ENCODE peak calls at places on chromosomes 13 and 19, in five cellular contexts. S is IMR-90, L is stomach, U is left ventricle myocardium inferior, C is breast epithelium. W is an unnamed sample. For H3K4me1, the result is how much of the 10 kb centered on the place peaks cover.

GRCh38 chr13:95128045-95128643 is 173.1 kb downstream of the ABCC4 start:
- DNase-seq in S (no peak), L (peak), U (no peak), C (no peak), W (peak)

GRCh38 chr13:100890645-100891044 is 216.1 kb upstream of the TMTC4 start:
- DNase-seq in S (no peak), L (no peak), U (no peak), C (no peak), W (no peak)

GRCh38 chr19:51398096-51398704 is 7.8 kb upstream of the C19orf84 start:
- DNase-seq in S (peak), L (no peak), U (no peak), C (no peak), W (peak)

GRCh38 chr19:7657047-7657779 is 11.6 kb upstream of the RETN start:
- DNase-seq in S (no peak), L (no peak), U (no peak), C (no peak), W (no peak)

GRCh38 chr19:38734426-38735256 is 9.6 kb downstream of the CAPN12 start:
- DNase-seq in S (no peak), L (peak), U (no peak), C (peak), W (peak)

GRCh38 chr13:51331354-51331861 is 8.1 kb upstream of the SERPINE3 start:
- DNase-seq in S (no peak), L (no peak), U (no peak), C (no peak), W (no peak)

GRCh38 chr13:101489635-101490034 is 37.2 kb downstream of the ITGBL1 start:
- DNase-seq in S (peak), L (no peak), U (no peak), C (no peak), W (peak)

GRCh38 chr13:112761701-112762689 is 72.2 kb downstream of the ATP11A start:
- DNase-seq in S (peak), L (no peak), U (peak), C (no peak), W (no peak)

GRCh38 chr13:40275155-40275554 is 391.3 kb downstream of the FOXO1 start:
- DNase-seq in S (no peak), L (no peak), U (no peak), C (no peak), W (no peak)

GRCh38 chr19:10424011-10424637 is 3.8 kb downstream of the PDE4A start:
- DNase-seq in S (peak), L (peak), U (peak), C (peak), W (peak)

GRCh38 chr13:76992548-76993001 is 694 bp downstream of the CLN5 start:
- DNase-seq in S (peak), L (no peak), U (no peak), C (peak), W (peak)

GRCh38 chr13:77836423-77836822 is 82.2 kb downstream of the EDNRB start:
- DNase-seq in S (peak), L (no peak), U (no peak), C (no peak), W (no peak)

GRCh38 chr19:3369337-3370213 is 3.2 kb downstream of the NFIC start:
- DNase-seq in S (peak), L (peak), U (peak), C (no peak), W (peak)

GRCh38 chr19:56108447-56109195 is 12.5 kb downstream of the ZNF787 start:
- DNase-seq in S (peak), L (peak), U (peak), C (peak), W (no peak)

GRCh38 chr19:8731428-8732169 is 10.2 kb downstream of the OR2Z1 start:
- DNase-seq in S (no peak), L (no peak), U (no peak), C (no peak), W (peak)

GRCh38 chr19:48390188-48391099 is 907 bp downstream of the KDELR1 start:
- DNase-seq in S (peak), L (peak), U (peak), C (peak), W (no peak)

GRCh38 chr19:49816616-49817015 is 1.5 kb upstream of the MED25 start:
- DNase-seq in S (no peak), L (no peak), U (no peak), C (no peak), W (no peak)
- H3K4me1 ChIP-seq in S (under half), L (under half), U (half or more), C (under half), W (under half)

DNA sequence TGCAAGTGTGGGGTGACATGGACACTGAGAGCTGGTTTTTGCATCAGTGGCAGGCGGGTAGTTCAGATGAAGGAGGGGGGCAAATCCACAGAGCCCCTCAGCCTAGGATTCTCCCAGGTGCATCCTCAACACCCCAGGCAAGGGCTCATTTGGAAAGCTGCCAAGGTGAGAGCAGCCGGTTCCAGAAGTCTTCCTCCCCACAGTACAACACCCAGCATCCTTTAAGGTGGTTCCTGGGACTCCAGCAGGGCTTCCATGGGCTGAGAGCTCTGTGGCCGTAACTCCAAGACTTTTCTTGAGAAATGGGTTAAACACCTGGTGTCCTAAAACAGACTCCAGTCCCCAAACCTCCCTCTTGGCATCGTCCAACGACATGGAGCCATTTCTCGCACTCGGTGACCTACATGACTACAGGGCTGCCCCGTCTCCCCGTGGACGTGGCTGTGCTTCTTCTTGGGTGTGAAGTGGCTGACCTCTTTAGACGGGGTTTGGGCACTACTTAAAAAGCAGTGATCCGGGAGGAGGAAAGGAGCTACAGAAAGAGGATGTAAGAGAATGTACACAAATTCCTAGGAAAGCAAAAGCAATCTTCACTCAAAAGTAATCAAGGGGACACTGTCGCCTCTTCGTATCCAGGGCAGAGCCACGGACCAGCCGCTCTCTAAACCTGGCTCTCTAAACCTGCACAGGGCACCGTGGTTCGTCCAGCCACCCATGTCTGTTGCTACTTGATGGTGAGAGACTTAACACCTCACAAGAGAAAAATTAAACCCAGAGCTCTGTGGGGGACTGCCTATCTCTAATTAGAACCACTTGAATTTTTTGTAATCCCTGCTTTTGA is 25.5 kb downstream of the RANBP3 start:
- DNase-seq in S (no peak), L (no peak), U (no peak), C (no peak), W (no peak)
- H3K4me1 ChIP-seq in S (half or more), L (half or more), U (half or more), C (under half), W (under half)

DNA sequence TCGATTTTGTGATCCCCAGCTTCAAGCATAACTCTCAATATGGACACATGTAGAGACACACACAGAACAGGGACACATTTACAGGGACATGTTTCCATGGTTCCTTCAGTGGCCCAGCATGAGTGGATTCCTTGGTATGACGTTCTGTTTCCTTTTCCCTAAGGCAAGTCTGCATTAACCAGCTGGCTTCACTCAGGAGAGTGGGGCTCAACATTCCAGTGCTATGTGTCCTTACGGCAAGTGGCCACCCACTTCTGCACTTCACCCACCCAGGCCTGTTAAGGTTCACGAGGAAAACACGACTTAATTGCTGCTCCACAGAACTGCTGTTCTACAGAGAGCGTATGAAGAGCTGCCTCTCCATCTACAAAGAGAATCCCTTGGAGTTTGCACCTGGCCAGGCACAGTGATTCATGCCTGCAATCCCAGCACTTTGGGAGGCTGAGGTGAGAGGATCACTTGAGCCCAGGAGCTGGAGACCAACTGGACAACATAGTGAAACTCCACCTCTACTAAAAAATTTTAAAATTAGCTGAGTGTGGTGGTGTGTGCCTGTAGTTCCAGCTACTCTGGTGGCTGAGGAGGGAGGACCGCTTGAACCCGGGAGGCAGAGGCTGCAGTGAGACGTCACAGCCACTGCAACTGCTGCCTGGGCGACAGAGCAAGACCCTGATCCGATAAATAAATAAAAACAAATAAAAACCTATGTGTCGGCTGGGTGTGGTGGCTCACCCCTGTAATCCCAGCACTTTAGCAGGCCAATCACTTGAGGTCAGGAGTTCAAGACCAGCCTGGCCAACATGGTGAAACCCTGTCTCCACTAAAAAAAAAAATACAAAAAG is 32.5 kb downstream of the BRD4 start:
- DNase-seq in S (peak), L (no peak), U (no peak), C (no peak), W (no peak)
- H3K4me1 ChIP-seq in S (under half), L (half or more), U (half or more), C (half or more), W (half or more)

DNA sequence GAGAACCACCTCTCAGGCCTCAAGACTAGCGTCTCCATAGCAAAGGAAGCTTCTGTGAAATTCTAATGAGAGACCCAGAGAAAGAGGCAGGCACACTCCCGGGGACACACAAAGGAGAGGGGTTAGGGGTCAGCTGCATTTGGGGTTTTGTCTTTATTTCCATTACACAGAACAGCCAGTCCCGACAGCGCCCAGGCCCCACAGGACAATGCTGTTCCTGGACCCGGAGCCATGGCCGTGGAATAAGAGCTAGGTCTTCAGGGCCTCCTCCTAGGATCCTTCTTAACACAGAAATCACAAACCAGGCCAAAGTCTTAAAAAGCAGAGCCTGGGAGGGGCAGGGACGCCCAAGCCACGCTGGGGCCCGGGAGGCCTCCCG is 22.8 kb downstream of the KCTD15 start:
- DNase-seq in S (no peak), L (no peak), U (no peak), C (no peak), W (no peak)
- H3K4me1 ChIP-seq in S (under half), L (under half), U (half or more), C (under half), W (under half)

GRCh38 chr13:26548251-26548765 is 9.2 kb upstream of the WASF3 start:
- DNase-seq in S (no peak), L (no peak), U (no peak), C (no peak), W (no peak)

GRCh38 chr13:26541678-26542553 is 15.6 kb upstream of the WASF3 start:
- DNase-seq in S (no peak), L (no peak), U (no peak), C (no peak), W (no peak)

GRCh38 chr13:26540319-26540718 is 17.2 kb upstream of the WASF3 start:
- DNase-seq in S (no peak), L (no peak), U (no peak), C (no peak), W (no peak)

GRCh38 chr13:26541041-26541440 is 16.4 kb upstream of the WASF3 start:
- DNase-seq in S (no peak), L (no peak), U (no peak), C (no peak), W (no peak)

GRCh38 chr13:26544707-26545106 is 12.8 kb upstream of the WASF3 start:
- DNase-seq in S (no peak), L (no peak), U (no peak), C (no peak), W (no peak)
- H3K4me1 ChIP-seq in S (under half), L (under half), U (under half), C (under half), W (under half)

GRCh38 chr13:99227331-99227900 is 26.8 kb downstream of the UBAC2 start:
- DNase-seq in S (no peak), L (no peak), U (no peak), C (no peak), W (no peak)

GRCh38 chr13:99226493-99226892 is 25.8 kb downstream of the UBAC2 start:
- DNase-seq in S (no peak), L (no peak), U (no peak), C (no peak), W (no peak)

GRCh38 chr13:99227909-99228688 is 27.4 kb downstream of the UBAC2 start:
- DNase-seq in S (no peak), L (no peak), U (no peak), C (no peak), W (peak)

GRCh38 chr13:99230991-99231390 is 27.2 kb downstream of the GPR18 start:
- DNase-seq in S (no peak), L (no peak), U (no peak), C (no peak), W (no peak)

DNA sequence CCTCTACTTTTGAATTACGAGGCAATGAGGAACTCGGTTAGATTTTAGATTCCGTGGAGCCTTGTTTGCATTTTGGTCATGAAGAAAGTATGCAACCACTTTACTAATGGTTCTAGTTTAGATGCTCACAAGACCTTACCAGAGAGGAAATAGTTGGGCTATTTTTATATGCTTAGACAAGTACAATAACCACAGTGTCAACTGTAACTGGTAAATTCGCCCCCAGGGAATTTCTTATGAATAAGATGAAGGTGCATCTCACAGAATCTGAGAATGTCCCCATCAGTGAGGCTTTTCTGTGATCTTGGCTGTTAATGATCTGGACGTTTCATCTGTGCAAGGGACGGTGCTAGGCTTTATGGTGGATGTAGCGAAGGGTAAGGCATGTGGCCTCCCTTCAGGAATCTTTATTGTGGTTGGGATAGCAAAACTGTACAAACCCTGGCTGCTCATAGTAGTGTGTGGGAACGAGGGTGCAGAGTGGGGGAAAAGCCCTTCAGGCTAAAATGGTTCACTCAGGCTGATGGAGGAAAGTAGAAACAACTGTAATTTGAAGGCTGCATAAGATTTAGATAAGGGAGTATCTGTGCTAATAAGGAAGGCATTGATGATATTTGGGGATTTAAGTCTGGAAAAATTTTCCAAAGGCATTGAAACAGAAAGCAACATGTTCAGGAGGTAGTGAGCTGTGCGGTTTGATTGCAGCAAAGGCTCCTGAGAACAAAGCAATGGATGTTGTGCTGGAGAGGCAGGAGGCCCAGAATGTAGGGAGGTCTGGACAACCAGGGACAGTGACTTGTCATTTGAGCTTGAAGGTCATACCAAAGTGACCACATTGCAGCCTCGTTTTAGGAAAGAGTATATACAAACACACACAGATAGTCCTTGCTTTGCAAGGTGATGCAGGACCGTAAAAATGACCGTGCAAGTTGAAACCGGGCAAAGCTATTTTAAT is 28.4 kb downstream of the UBAC2 start:
- DNase-seq in S (peak), L (no peak), U (no peak), C (no peak), W (peak)
- H3K4me1 ChIP-seq in S (under half), L (under half), U (half or more), C (under half), W (under half)

DNA sequence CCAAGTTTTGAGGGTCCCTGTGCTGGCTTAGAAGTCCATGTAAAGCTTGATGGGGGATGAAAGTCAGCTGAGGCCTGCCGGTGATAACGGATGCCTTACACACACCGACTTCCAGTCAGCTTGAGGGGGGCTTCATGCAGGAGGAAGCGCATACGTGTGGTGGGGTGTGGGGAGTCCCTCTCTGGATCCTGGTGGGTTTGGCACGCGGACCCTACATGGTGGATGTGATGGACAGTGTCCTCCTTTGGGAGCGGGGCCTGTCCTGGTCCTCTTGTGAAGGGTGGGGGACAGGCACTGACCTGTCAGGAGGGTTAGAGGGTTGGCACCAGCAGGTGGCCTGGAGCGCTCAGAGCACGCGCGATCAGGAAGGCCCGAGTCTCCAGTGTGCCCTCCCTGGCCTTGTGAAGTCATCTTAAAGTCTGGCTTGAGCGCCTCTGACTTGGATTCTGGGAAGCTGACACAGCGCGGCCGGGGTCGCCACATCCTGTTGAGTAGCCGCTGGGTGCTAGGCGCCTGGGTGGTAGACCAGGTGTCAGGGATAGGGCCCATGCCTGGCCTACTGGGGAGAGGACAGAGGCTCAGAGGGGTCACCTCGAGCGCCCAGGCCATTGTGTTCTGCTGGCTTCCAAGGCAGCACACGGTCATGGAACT is 2.9 kb downstream of the DAZAP1 start:
- DNase-seq in S (peak), L (no peak), U (no peak), C (no peak), W (peak)
- H3K4me1 ChIP-seq in S (under half), L (half or more), U (half or more), C (under half), W (under half)